ENCODE peak calls at places on chromosomes 6 and 20, in four cellular contexts. I is SK-N-SH, U is GM12878, Z is H1. G is an unnamed sample.

GRCh38 chr20:43666376-43667328 is at the start of gene MYBL2:
- DNase-seq in I (peak), U (no peak), Z (peak), G (peak)

GRCh38 chr20:50295762-50296449 is 105.3 kb downstream of the CEBPB start:
- DNase-seq in Z (no peak), I (peak), U (no peak), G (no peak)

GRCh38 chr6:134787261-134787871 is 162.5 kb downstream of the ALDH8A1 start:
- DNase-seq in I (no peak), Z (no peak), U (no peak), G (no peak)

GRCh38 chr6:154478021-154478651 is 32.3 kb downstream of the CNKSR3 start:
- DNase-seq in Z (no peak), I (no peak), U (no peak), G (no peak)

GRCh38 chr20:58892932-58893224 is 40.4 kb downstream of the GNAS start:
- DNase-seq in Z (no peak), U (no peak), I (peak), G (no peak)

GRCh38 chr6:35719830-35720733 is 16.8 kb upstream of the ARMC12 start:
- DNase-seq in I (peak), U (peak), Z (no peak), G (no peak)

GRCh38 chr6:1820165-1820564 is 210.4 kb downstream of the FOXC1 start:
- DNase-seq in Z (no peak), U (no peak), I (no peak), G (peak)

GRCh38 chr6:4607026-4607704 is 169.0 kb upstream of the CDYL start:
- DNase-seq in U (no peak), I (no peak), Z (no peak), G (no peak)

GRCh38 chr6:11120273-11121005 is 8.9 kb upstream of the ERVFRD-1 start:
- DNase-seq in I (no peak), U (no peak), Z (no peak), G (no peak)

GRCh38 chr20:32841174-32841573 is 17.5 kb upstream of the EFCAB8 start:
- DNase-seq in U (no peak), I (no peak), Z (no peak), G (no peak)

GRCh38 chr20:667351-668034 is 8.1 kb downstream of the SCRT2 start:
- DNase-seq in U (no peak), Z (no peak), I (peak), G (peak)

GRCh38 chr6:75501756-75502155 is 8.2 kb upstream of the FILIP1 start:
- DNase-seq in Z (no peak), U (no peak), I (no peak), G (no peak)
- TF ChIP-seq MAX in Z (no peak), U (no peak), I (no peak), G (no peak)

GRCh38 chr6:84441456-84441855 is 214.0 kb upstream of the CEP162 start:
- DNase-seq in U (no peak), Z (no peak), I (no peak), G (no peak)

GRCh38 chr6:84447651-84448050 is 220.2 kb upstream of the CEP162 start:
- DNase-seq in U (no peak), Z (no peak), I (no peak), G (no peak)

GRCh38 chr6:84445074-84445473 is 217.6 kb upstream of the CEP162 start:
- DNase-seq in U (no peak), Z (no peak), I (no peak), G (no peak)

DNA sequence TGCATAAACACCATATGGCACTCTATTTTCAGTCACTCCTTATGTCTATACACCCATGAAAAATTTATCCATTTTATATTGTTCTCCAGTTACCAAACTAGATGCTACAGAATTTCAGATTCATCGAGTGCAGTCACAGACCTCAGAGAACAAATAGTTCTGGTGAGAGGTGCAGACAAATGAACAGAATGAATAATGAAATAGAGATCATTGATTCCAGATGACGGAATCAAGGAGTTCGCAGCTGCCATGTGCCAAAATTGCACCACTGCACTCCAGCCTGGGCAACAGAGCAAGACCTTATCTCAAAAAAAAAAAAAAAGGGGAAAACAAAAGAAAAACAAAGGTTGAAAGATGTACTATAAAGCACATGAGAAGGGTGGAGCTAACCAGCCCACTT is 214.8 kb upstream of the CEP162 start:
- DNase-seq in I (no peak), Z (no peak), U (no peak), G (no peak)
- TF ChIP-seq TCF12 in I (no peak), Z (no peak), U (no peak), G (no peak)

GRCh38 chr6:44808148-44808547 is 420.6 kb downstream of the CDC5L start:
- DNase-seq in Z (no peak), I (no peak), U (no peak), G (no peak)

GRCh38 chr6:44804016-44804415 is 416.5 kb downstream of the CDC5L start:
- DNase-seq in Z (no peak), U (no peak), I (no peak), G (no peak)

GRCh38 chr6:44804546-44804945 is 417.0 kb downstream of the CDC5L start:
- DNase-seq in U (no peak), Z (no peak), I (no peak), G (peak)

GRCh38 chr6:44806656-44807055 is 419.1 kb downstream of the CDC5L start:
- DNase-seq in I (no peak), Z (no peak), U (no peak), G (no peak)

DNA sequence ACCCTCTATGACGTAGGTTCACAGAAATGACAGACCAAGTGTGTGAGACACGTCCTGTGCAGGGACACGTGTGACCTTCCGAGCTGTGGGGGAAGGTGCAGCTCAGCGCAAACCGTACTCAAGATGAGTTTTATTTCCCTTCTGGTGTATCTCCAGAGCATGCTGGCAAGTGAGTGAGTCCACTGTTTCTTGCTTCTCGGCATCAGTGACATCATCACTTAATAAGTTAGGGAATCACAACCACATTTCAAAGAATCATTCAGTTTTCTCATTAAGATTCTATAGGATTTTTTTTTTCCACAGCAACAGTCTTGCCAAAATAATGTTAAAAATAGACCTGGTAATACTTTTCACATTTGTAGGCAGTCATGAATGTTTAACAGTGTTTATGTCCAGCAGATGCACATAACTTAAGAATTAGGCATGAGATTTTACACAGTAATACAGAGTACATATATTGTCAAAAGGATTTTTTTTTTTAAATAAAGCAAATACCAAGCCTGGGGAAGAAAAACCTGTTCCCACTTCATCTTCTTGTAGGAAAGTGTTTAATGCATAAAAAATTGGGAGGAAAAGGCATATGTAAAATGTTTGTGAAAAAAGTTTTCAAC is 417.8 kb downstream of the CDC5L start:
- DNase-seq in U (no peak), I (no peak), Z (no peak), G (no peak)
- TF ChIP-seq MAX in U (no peak), I (no peak), Z (no peak), G (no peak)

DNA sequence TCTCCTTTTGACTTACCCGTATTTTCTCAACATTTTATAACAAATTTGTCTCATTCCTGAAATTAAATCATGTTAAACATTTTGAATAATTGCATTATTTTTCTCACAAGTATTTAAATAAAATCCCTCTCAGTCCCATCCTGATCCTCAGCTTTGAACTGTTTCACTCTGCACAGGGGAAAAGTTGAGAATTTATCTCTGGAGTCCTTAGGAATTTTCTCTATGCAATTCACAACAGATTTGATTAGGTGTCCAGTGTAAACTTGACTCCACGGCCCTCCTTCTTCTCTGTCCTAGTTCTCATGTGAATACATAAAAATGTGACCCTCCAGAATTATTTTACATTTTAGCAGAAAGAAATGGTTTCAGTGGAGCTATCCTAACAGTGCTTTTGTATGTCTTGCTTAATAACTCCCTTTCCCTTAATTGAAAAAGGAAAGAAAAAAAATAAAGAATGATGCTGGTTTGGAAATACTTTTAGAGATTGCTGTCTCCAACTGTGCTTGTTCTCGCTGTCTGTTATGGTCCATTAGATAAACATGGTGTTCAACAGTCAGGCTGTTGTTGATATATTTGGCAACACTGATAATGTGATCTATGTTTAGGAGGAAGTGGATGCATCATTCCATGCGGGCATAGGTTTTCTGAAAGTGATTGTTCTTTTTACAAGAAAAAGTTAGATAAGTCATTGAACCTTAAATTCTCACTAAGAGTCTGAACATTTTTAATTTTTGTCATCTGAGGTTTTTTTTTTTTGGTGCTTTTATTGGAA is 599.3 kb upstream of the CITED2 start:
- DNase-seq in U (no peak), I (no peak), Z (no peak), G (no peak)
- TF ChIP-seq TCF12 in U (no peak), I (no peak), Z (no peak), G (no peak)

GRCh38 chr6:139653136-139653535 is 278.7 kb upstream of the CITED2 start:
- DNase-seq in I (no peak), Z (no peak), U (no peak), G (no peak)
- TF ChIP-seq MAX in I (no peak), Z (no peak), U (no peak), G (no peak)

GRCh38 chr6:143060806-143061596 is at the start of gene AIG1:
- DNase-seq in I (peak), Z (no peak), U (no peak), G (no peak)
- TF ChIP-seq TCF12 in I (no peak), Z (no peak), U (peak), G (no peak)

GRCh38 chr6:151240036-151240685 is 394 bp downstream of the AKAP12 start:
- DNase-seq in I (peak), Z (peak), U (no peak), G (no peak)
- TF ChIP-seq MAX in I (peak), Z (peak), U (no peak), G (no peak)